ENCODE peak calls at places on chromosomes 12 and 14, in seven cellular contexts. H is cardiac muscle cell, B is uterus, I is HFF-Myc, L is ovary, A is endodermal cell, Z is lower lobe of right lung. O is an unnamed sample.

GRCh38 chr12:642633-643477 is 20.4 kb downstream of the NINJ2 start:
- DNase-seq in H (peak; percentile 69), B (peak; percentile 63), I (no peak), L (peak; percentile 86), A (peak; percentile 93), Z (peak; percentile 90), O (no peak)

GRCh38 chr12:62435337-62436163 is 31.1 kb upstream of the MON2 start:
- DNase-seq in H (peak; percentile 74), B (peak; percentile 25), I (peak; percentile 30), L (peak; percentile 59), A (peak; percentile 94), Z (peak; percentile 59), O (peak; percentile 49)

GRCh38 chr12:130280226-130280625 is 57.5 kb upstream of the PIWIL1 start:
- DNase-seq in H (no peak), B (no peak), I (no peak), L (no peak), A (no peak), Z (no peak), O (no peak)

GRCh38 chr14:37329189-37330001 is 131.7 kb downstream of the MIPOL1 start:
- DNase-seq in H (no peak), B (no peak), I (no peak), L (no peak), A (no peak), Z (no peak), O (no peak)

GRCh38 chr12:41515953-41516352 is 327.8 kb downstream of the PDZRN4 start:
- DNase-seq in H (no peak), B (no peak), I (no peak), L (no peak), A (no peak), Z (no peak), O (no peak)

GRCh38 chr12:53047221-53048032 is 2.4 kb upstream of the TNS2 start:
- DNase-seq in H (peak; percentile 82), B (peak; percentile 82), I (no peak), L (peak; percentile 91), A (peak; percentile 95), Z (peak; percentile 87), O (peak; percentile 54)

GRCh38 chr14:24461336-24461735 is 18.8 kb upstream of the SDR39U1 start:
- DNase-seq in H (no peak), B (no peak), I (no peak), L (no peak), A (no peak), Z (no peak), O (no peak)

GRCh38 chr12:122460061-122460460 is 37.6 kb upstream of the CLIP1 start:
- DNase-seq in H (no peak), B (peak; percentile 0), I (no peak), L (peak; percentile 3), A (no peak), Z (no peak), O (no peak)

GRCh38 chr12:89373772-89374572 is 21.7 kb upstream of the DUSP6 start:
- DNase-seq in H (no peak), B (peak; percentile 42), I (no peak), L (no peak), A (no peak), Z (no peak), O (peak; percentile 88)

GRCh38 chr12:122867701-122868461 is 28.0 kb downstream of the VPS37B start:
- DNase-seq in H (no peak), B (no peak), I (no peak), L (peak; percentile 72), A (peak; percentile 94), Z (peak; percentile 52), O (no peak)

GRCh38 chr12:67222302-67222701 is 46.9 kb upstream of the CAND1 start:
- DNase-seq in H (peak; percentile 31), B (no peak), I (no peak), L (no peak), A (peak; percentile 75), Z (no peak), O (peak; percentile 16)

GRCh38 chr14:26370118-26370517 is 227.7 kb downstream of the NOVA1 start:
- DNase-seq in H (peak; percentile 28), B (no peak), I (no peak), L (no peak), A (no peak), Z (no peak), O (peak; percentile 32)

GRCh38 chr14:64417042-64417770 is 29.1 kb downstream of the MTHFD1 start:
- DNase-seq in H (no peak), B (no peak), I (no peak), L (no peak), A (no peak), Z (no peak), O (no peak)

GRCh38 chr14:94543450-94544123 is 17.7 kb upstream of the SERPINA4 start:
- DNase-seq in H (no peak), B (no peak), I (no peak), L (peak; percentile 70), A (peak; percentile 48), Z (no peak), O (no peak)

DNA sequence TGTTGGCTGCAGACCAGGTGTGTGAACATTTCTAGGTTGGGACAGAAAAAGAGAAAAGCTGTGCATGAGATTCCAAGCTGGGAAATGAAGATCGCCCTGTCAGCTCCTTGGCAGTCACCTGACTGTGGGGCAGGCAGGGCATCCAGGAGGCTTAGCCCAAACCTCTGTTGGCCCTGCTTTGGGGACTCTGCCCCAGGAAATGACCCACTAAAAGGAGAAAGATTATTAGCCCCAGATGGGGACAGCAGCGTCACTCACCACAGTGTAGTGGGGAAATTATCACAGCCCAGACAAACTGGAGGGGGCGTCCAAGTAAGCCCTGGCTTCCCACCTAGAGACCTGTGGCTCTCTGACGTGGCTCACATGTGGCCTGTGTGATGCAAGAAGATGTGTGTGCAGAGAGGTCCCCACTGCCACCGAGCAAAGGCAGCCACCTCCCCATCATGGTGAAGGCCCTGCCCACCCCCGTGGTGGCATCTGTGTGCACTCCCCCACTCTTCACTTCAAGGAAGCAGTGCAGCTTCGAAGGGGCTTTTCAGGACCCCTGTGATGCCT is 39.1 kb downstream of the DIO3 start:
- DNase-seq in H (no peak), B (no peak), I (no peak), L (no peak), A (no peak), Z (no peak), O (no peak)
- H3K4me3 ChIP-seq in H (no peak overlapping the region), B (no peak overlapping the region), I (no peak overlapping the region), L (no peak overlapping the region), A (no peak overlapping the region), Z (no peak overlapping the region), O (no peak overlapping the region)

GRCh38 chr14:35355981-35356839 is 48.3 kb downstream of the NFKBIA start:
- DNase-seq in H (no peak), B (no peak), I (no peak), L (no peak), A (peak; percentile 84), Z (peak; percentile 43), O (no peak)

GRCh38 chr14:35352274-35353233 is 52.0 kb downstream of the NFKBIA start:
- DNase-seq in H (no peak), B (no peak), I (no peak), L (peak; percentile 32), A (peak; percentile 61), Z (peak; percentile 49), O (no peak)

GRCh38 chr14:35351897-35352273 is 52.7 kb downstream of the NFKBIA start:
- DNase-seq in H (no peak), B (no peak), I (no peak), L (peak; percentile 24), A (peak; percentile 53), Z (peak; percentile 24), O (no peak)

GRCh38 chr14:35351497-35351896 is 53.1 kb downstream of the NFKBIA start:
- DNase-seq in H (no peak), B (no peak), I (no peak), L (no peak), A (no peak), Z (no peak), O (no peak)

GRCh38 chr14:35353409-35354172 is 51.0 kb downstream of the NFKBIA start:
- DNase-seq in H (no peak), B (no peak), I (no peak), L (no peak), A (no peak), Z (peak; percentile 14), O (no peak)
- TF ChIP-seq CTCF in H (no peak), B (no peak), I (no peak), L (no peak), A (no peak), Z (no peak), O (no peak)

GRCh38 chr12:121397521-121397920 is 2.4 kb upstream of the RNF34 start:
- DNase-seq in H (no peak), B (no peak), I (no peak), L (no peak), A (no peak), Z (no peak), O (no peak)
- H3K4me3 ChIP-seq in H (no peak overlapping the region), B (no peak overlapping the region), I (no peak overlapping the region), L (no peak overlapping the region), A (no peak overlapping the region), Z (no peak overlapping the region), O (no peak overlapping the region)

DNA sequence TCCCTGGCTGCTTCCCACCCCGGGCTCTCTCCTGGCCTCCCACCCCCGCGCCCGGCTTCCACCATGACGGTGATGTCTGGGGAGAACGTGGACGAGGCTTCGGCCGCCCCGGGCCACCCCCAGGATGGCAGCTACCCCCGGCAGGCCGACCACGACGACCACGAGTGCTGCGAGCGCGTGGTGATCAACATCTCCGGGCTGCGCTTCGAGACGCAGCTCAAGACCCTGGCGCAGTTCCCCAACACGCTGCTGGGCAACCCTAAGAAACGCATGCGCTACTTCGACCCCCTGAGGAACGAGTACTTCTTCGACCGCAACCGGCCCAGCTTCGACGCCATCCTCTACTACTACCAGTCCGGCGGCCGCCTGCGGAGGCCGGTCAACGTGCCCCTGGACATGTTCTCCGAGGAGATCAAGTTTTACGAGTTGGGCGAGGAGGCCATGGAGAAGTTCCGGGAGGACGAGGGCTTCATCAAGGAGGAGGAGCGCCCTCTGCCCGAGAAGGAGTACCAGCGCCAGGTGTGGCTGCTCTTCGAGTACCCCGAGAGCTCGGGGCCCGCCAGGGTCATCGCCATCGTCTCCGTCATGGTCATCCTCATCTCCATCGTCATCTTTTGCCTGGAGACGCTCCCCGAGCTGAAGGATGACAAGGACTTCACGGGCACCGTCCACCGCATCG is 1.8 kb downstream of the KCNA1 start:
- DNase-seq in H (no peak), B (no peak), I (no peak), L (no peak), A (no peak), Z (no peak), O (no peak)
- TF ChIP-seq CTCF in H (no peak), B (no peak), I (no peak), L (no peak), A (no peak), Z (no peak), O (no peak)

GRCh38 chr12:32139064-32139421 is 32.4 kb downstream of the BICD1 start:
- DNase-seq in H (peak; percentile 20), B (no peak), I (no peak), L (no peak), A (peak; percentile 51), Z (no peak), O (no peak)
- H3K4me3 ChIP-seq in H (no peak overlapping the region), B (no peak overlapping the region), I (no peak overlapping the region), L (peak overlapping the region; percentile 32), A (peak overlapping the region; percentile 75), Z (peak overlapping the region; percentile 43), O (peak overlapping the region; percentile 36)

DNA sequence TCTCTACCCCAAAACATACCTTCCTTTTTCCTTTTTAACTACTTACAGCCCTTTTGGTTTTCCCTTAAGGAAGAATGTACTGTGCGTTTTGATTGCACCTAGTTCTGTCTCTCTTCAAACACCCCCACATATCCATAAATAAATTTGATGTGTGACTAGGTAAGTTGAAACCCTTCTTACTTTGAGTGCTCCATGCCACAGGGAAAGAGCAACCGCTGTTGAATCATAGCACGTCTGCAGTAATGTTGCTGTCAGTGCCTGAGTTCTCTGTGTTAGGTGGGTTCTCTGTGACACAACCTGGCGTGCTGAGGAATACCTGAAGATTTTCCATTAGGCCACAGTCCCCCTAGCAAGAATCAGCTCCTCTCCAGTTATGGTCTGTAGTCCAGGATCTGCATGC is 102.1 kb downstream of the FIGNL2 start:
- DNase-seq in H (no peak), B (no peak), I (no peak), L (no peak), A (no peak), Z (no peak), O (no peak)
- TF ChIP-seq CTCF in H (no peak), B (no peak), I (no peak), L (no peak), A (no peak), Z (no peak), O (no peak)

O was measured in astrocyte of the cerebellum.